ENCODE peak calls at places on chromosomes 16 and 17, in six cellular contexts. One of them, this sample, is unnamed.

GRCh38 chr17:180380-181212 is 854 bp downstream of the DOC2B start:
- DNase-seq in stomach: no peak
- DNase-seq in uterus: no peak
- DNase-seq in ovary: no peak
- DNase-seq in breast epithelium: no peak
- DNase-seq in H54: no peak
- DNase-seq in this sample: no peak

GRCh38 chr16:87948119-87948545 is 3.1 kb upstream of the BANP start:
- DNase-seq in stomach: no peak
- DNase-seq in uterus: no peak
- DNase-seq in ovary: no peak
- DNase-seq in breast epithelium: no peak
- DNase-seq in H54: no peak
- DNase-seq in this sample: no peak

GRCh38 chr17:61294777-61295176 is 104.9 kb upstream of the TBX2 start:
- DNase-seq in stomach: no peak
- DNase-seq in uterus: no peak
- DNase-seq in ovary: no peak
- DNase-seq in breast epithelium: no peak
- DNase-seq in H54: peak; percentile 68
- DNase-seq in this sample: no peak

GRCh38 chr16:72952404-72953301 is 95.3 kb downstream of the ZFHX3 start:
- DNase-seq in stomach: no peak
- DNase-seq in uterus: no peak
- DNase-seq in ovary: no peak
- DNase-seq in breast epithelium: no peak
- DNase-seq in H54: no peak
- DNase-seq in this sample: no peak

GRCh38 chr16:68370921-68371651 is 60.3 kb downstream of the PRMT7 start:
- DNase-seq in stomach: no peak
- DNase-seq in uterus: no peak
- DNase-seq in ovary: no peak
- DNase-seq in breast epithelium: no peak
- DNase-seq in H54: no peak
- DNase-seq in this sample: no peak

GRCh38 chr17:47694018-47694817 is at the start of gene TBKBP1:
- DNase-seq in stomach: no peak
- DNase-seq in uterus: peak; percentile 65
- DNase-seq in ovary: peak; percentile 82
- DNase-seq in breast epithelium: no peak
- DNase-seq in H54: peak; percentile 59
- DNase-seq in this sample: no peak

GRCh38 chr16:83835972-83836566 is 28.3 kb downstream of the HSBP1 start:
- DNase-seq in stomach: no peak
- DNase-seq in uterus: no peak
- DNase-seq in ovary: no peak
- DNase-seq in breast epithelium: no peak
- DNase-seq in H54: peak; percentile 33
- DNase-seq in this sample: peak; percentile 4

GRCh38 chr16:22014271-22014873 is 6.5 kb downstream of the MOSMO start:
- DNase-seq in stomach: no peak
- DNase-seq in uterus: no peak
- DNase-seq in ovary: no peak
- DNase-seq in breast epithelium: no peak
- DNase-seq in H54: no peak
- DNase-seq in this sample: no peak

GRCh38 chr17:19388791-19389190 is 1.8 kb upstream of the MFAP4 start:
- DNase-seq in stomach: no peak
- DNase-seq in uterus: peak; percentile 55
- DNase-seq in ovary: no peak
- DNase-seq in breast epithelium: no peak
- DNase-seq in H54: no peak
- DNase-seq in this sample: peak; percentile 80

GRCh38 chr17:45432405-45433113 is at the start of gene ARHGAP27:
- DNase-seq in stomach: peak; percentile 54
- DNase-seq in uterus: no peak
- DNase-seq in ovary: no peak
- DNase-seq in breast epithelium: no peak
- DNase-seq in H54: no peak
- DNase-seq in this sample: no peak
- TF ChIP-seq POLR2A in stomach: no peak
- TF ChIP-seq POLR2A in uterus: no peak
- TF ChIP-seq POLR2A in ovary: no peak
- TF ChIP-seq POLR2A in breast epithelium: no peak
- TF ChIP-seq POLR2A in H54: no peak
- TF ChIP-seq POLR2A in this sample: no peak

GRCh38 chr17:5781236-5781927 is 197.1 kb upstream of the NLRP1 start:
- DNase-seq in stomach: no peak
- DNase-seq in uterus: no peak
- DNase-seq in ovary: no peak
- DNase-seq in breast epithelium: no peak
- DNase-seq in H54: no peak
- DNase-seq in this sample: no peak

GRCh38 chr17:5783851-5784250 is 199.5 kb upstream of the NLRP1 start:
- DNase-seq in stomach: no peak
- DNase-seq in uterus: no peak
- DNase-seq in ovary: no peak
- DNase-seq in breast epithelium: no peak
- DNase-seq in H54: no peak
- DNase-seq in this sample: no peak

GRCh38 chr17:5784791-5785190 is 200.5 kb upstream of the NLRP1 start:
- DNase-seq in stomach: no peak
- DNase-seq in uterus: no peak
- DNase-seq in ovary: no peak
- DNase-seq in breast epithelium: no peak
- DNase-seq in H54: no peak
- DNase-seq in this sample: no peak

GRCh38 chr17:5785343-5785742 is 201.0 kb upstream of the NLRP1 start:
- DNase-seq in stomach: no peak
- DNase-seq in uterus: no peak
- DNase-seq in ovary: no peak
- DNase-seq in breast epithelium: no peak
- DNase-seq in H54: no peak
- DNase-seq in this sample: no peak

DNA sequence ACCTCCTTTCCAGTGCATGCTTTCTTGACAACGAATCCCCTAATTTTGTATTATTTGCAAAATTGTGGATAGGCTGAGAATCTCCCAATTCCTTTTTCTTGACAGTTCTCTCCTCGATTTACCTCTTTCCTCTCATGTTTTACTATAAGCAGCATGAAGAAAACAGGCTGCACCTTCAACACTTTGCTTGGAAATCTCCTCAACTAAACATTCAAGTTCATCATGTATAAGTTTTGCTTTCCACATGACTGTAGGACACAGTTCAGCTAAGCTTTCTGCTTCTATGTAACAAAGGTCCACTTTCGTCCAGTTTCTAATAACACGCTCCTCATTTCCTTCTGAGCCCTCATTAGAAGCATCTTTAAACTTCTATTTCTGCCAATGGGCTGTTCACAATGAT is 199.0 kb upstream of the NLRP1 start:
- DNase-seq in stomach: no peak
- DNase-seq in uterus: no peak
- DNase-seq in ovary: no peak
- DNase-seq in breast epithelium: no peak
- DNase-seq in H54: no peak
- DNase-seq in this sample: no peak
- TF ChIP-seq POLR2A in stomach: no peak
- TF ChIP-seq POLR2A in uterus: no peak
- TF ChIP-seq POLR2A in ovary: no peak
- TF ChIP-seq POLR2A in breast epithelium: no peak
- TF ChIP-seq POLR2A in H54: no peak
- TF ChIP-seq POLR2A in this sample: no peak

DNA sequence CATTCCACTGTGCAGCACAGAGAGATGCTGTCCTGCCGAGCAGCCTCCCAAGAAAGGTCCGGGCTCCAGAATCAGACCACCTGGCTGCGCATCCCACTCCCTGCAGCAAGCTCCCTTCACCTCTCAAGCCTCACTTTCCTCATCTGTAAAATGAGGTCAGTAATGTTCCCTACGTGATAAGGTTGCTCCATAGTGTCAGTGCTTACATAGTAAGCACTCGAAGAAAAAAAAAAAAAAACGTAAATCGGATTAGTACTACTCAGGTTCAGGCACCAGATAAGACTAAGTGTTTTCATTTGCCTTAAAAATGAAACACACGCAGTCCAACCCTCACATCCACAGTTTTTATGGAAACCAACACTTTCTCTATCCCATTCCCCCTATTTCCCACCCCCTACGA is 76.7 kb downstream of the CCT6B start:
- DNase-seq in stomach: no peak
- DNase-seq in uterus: no peak
- DNase-seq in ovary: no peak
- DNase-seq in breast epithelium: no peak
- DNase-seq in H54: no peak
- DNase-seq in this sample: peak; percentile 81
- TF ChIP-seq POLR2A in stomach: no peak
- TF ChIP-seq POLR2A in uterus: no peak
- TF ChIP-seq POLR2A in ovary: no peak
- TF ChIP-seq POLR2A in breast epithelium: no peak
- TF ChIP-seq POLR2A in H54: no peak
- TF ChIP-seq POLR2A in this sample: no peak

GRCh38 chr16:85320677-85321385 is 208.6 kb upstream of the CIBAR2 start:
- DNase-seq in stomach: no peak
- DNase-seq in uterus: no peak
- DNase-seq in ovary: no peak
- DNase-seq in breast epithelium: no peak
- DNase-seq in H54: no peak
- DNase-seq in this sample: no peak

GRCh38 chr16:85323961-85324253 is 211.6 kb upstream of the CIBAR2 start:
- DNase-seq in stomach: no peak
- DNase-seq in uterus: no peak
- DNase-seq in ovary: no peak
- DNase-seq in breast epithelium: no peak
- DNase-seq in H54: no peak
- DNase-seq in this sample: no peak

GRCh38 chr16:85323230-85323960 is 211.1 kb upstream of the CIBAR2 start:
- DNase-seq in stomach: no peak
- DNase-seq in uterus: no peak
- DNase-seq in ovary: no peak
- DNase-seq in breast epithelium: no peak
- DNase-seq in H54: no peak
- DNase-seq in this sample: no peak

GRCh38 chr16:85319984-85320440 is 207.7 kb upstream of the CIBAR2 start:
- DNase-seq in stomach: no peak
- DNase-seq in uterus: no peak
- DNase-seq in ovary: no peak
- DNase-seq in breast epithelium: no peak
- DNase-seq in H54: no peak
- DNase-seq in this sample: no peak

GRCh38 chr16:85321856-85322271 is 209.6 kb upstream of the CIBAR2 start:
- DNase-seq in stomach: peak; percentile 96
- DNase-seq in uterus: peak; percentile 95
- DNase-seq in ovary: peak; percentile 95
- DNase-seq in breast epithelium: peak; percentile 89
- DNase-seq in H54: peak; percentile 82
- DNase-seq in this sample: peak; percentile 57
- TF ChIP-seq POLR2A in stomach: no peak
- TF ChIP-seq POLR2A in uterus: no peak
- TF ChIP-seq POLR2A in ovary: no peak
- TF ChIP-seq POLR2A in breast epithelium: no peak
- TF ChIP-seq POLR2A in H54: peak; percentile 40
- TF ChIP-seq POLR2A in this sample: no peak

GRCh38 chr16:80122155-80122554 is 418.6 kb upstream of the DYNLRB2 start:
- DNase-seq in stomach: no peak
- DNase-seq in uterus: peak; percentile 70
- DNase-seq in ovary: peak; percentile 73
- DNase-seq in breast epithelium: no peak
- DNase-seq in H54: no peak
- DNase-seq in this sample: no peak
- TF ChIP-seq POLR2A in stomach: no peak
- TF ChIP-seq POLR2A in uterus: no peak
- TF ChIP-seq POLR2A in ovary: no peak
- TF ChIP-seq POLR2A in breast epithelium: no peak
- TF ChIP-seq POLR2A in H54: no peak
- TF ChIP-seq POLR2A in this sample: no peak

This sample was measured in erythroblast.